ENCODE peak calls at places on chromosomes 4 and X, in four cellular contexts. M is OCI-LY7, K is fibroblast of pulmonary artery, E is mammary epithelial cell. S is an unnamed sample.

GRCh38 chrX:115264009-115264408 is 25.5 kb upstream of the LUZP4 start:
- DNase-seq in M (no peak), K (no peak), E (no peak), S (no peak)

GRCh38 chr4:189021831-189022230 is 882.6 kb downstream of the TRIML1 start:
- DNase-seq in M (no peak), K (peak), E (no peak), S (no peak)

GRCh38 chr4:183180621-183181020 is 81.6 kb downstream of the WWC2 start:
- DNase-seq in M (no peak), K (no peak), E (no peak), S (no peak)

GRCh38 chrX:150421816-150422215 is 58.7 kb downstream of the MAMLD1 start:
- DNase-seq in M (no peak), K (peak), E (no peak), S (no peak)

GRCh38 chrX:129934461-129934860 is 28.5 kb downstream of the UTP14A start:
- DNase-seq in M (no peak), K (no peak), E (no peak), S (no peak)

GRCh38 chr4:148126825-148127224 is 315.4 kb downstream of the NR3C2 start:
- DNase-seq in M (no peak), K (no peak), E (no peak), S (no peak)

GRCh38 chr4:87029356-87029755 is 94.5 kb downstream of the AFF1 start:
- DNase-seq in M (no peak), K (no peak), E (no peak), S (no peak)

GRCh38 chrX:82775426-82775825 is 732.7 kb upstream of the POU3F4 start:
- DNase-seq in M (no peak), K (no peak), E (no peak), S (no peak)

GRCh38 chrX:40278340-40279090 is 180.8 kb upstream of the BCOR start:
- DNase-seq in M (no peak), K (no peak), E (no peak), S (no peak)

GRCh38 chr4:7196731-7197130 is 4.4 kb downstream of the SORCS2 start:
- DNase-seq in M (no peak), K (no peak), E (peak), S (no peak)

GRCh38 chrX:16971694-16972093 is 25.2 kb downstream of the REPS2 start:
- DNase-seq in M (no peak), K (no peak), E (no peak), S (no peak)

GRCh38 chr4:15318621-15319348 is 109.0 kb upstream of the C1QTNF7 start:
- DNase-seq in M (no peak), K (no peak), E (no peak), S (no peak)

GRCh38 chr4:78299565-78299972 is 242.4 kb downstream of the FRAS1 start:
- DNase-seq in M (peak), K (no peak), E (no peak), S (no peak)

GRCh38 chr4:97279410-97279809 is 863.9 kb downstream of the STPG2 start:
- DNase-seq in M (no peak), K (no peak), E (no peak), S (no peak)

GRCh38 chrX:134484039-134484438 is 24.1 kb downstream of the HPRT1 start:
- DNase-seq in M (peak), K (peak), E (peak), S (peak)

GRCh38 chr4:56215901-56216300 is 171.4 kb downstream of the AASDH start:
- DNase-seq in M (no peak), K (peak), E (peak), S (no peak)

GRCh38 chrX:22116585-22117546 is 84.7 kb downstream of the PHEX start:
- DNase-seq in M (no peak), K (no peak), E (no peak), S (no peak)

GRCh38 chr4:98929341-98930267 is 671 bp upstream of the EIF4E start:
- DNase-seq in M (peak), K (peak), E (peak), S (peak)

GRCh38 chr4:98928131-98928504 is 815 bp downstream of the EIF4E start:
- DNase-seq in M (peak), K (peak), E (peak), S (peak)

GRCh38 chr4:98930311-98930865 is 1.5 kb upstream of the EIF4E start:
- DNase-seq in M (no peak), K (no peak), E (no peak), S (no peak)

GRCh38 chr4:98932539-98932938 is 3.6 kb upstream of the EIF4E start:
- DNase-seq in M (no peak), K (peak), E (peak), S (peak)

DNA sequence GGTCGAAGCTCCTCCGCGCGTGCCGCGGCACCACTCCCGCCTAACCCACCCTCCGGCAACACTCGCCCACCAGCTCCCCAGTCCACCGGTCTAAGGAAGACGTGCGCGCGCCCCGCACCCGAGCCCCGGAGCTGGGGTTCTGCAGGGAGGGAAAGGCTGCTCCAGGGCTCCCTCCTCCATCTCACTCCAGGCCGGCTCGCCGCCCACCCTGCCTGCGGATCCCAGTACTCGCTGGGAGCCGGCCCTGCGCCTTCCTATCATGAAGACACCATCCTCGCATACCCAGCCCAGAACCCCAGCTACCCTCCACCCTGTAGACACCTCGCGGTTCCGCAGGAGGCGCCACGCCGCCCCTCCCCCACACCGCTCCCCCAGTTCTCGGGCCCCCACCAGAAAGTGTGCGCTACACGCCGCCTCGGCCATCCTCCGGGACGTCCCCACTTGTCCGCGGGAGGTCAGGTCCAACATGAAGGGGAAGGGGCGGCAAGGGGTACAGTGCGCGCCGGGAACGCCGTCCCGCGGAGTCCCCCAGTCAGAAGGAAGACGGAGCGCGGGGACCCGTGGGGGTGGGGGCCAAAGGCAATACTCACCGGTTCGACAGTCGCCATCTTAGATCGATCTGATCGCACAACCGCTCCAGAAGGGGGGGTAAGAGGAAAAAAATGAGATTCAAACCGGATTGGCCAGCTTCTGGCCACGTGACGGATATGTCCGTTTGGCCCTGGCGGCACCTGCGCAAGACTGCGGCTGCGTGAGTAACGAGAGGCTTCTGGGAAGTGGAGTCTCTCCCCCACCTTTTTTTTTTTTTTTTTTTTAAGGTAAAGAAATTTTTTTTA is at the start of gene EIF4E:
- DNase-seq in M (peak), K (peak), E (peak), S (peak)
- TF ChIP-seq CTCF in M (peak), K (peak), E (peak), S (peak)

GRCh38 chrX:105314468-105314867 is 94.0 kb upstream of the TEX13A start:
- DNase-seq in M (no peak), K (peak), E (peak), S (no peak)
- H3K4me3 ChIP-seq in M (no peak), K (peak), E (peak), S (no peak)

GRCh38 chr4:18975916-18976610 is 954.5 kb upstream of the LCORL start:
- DNase-seq in M (peak), K (no peak), E (no peak), S (no peak)
- TF ChIP-seq CTCF in M (peak), K (no peak), E (no peak), S (no peak)

DNA sequence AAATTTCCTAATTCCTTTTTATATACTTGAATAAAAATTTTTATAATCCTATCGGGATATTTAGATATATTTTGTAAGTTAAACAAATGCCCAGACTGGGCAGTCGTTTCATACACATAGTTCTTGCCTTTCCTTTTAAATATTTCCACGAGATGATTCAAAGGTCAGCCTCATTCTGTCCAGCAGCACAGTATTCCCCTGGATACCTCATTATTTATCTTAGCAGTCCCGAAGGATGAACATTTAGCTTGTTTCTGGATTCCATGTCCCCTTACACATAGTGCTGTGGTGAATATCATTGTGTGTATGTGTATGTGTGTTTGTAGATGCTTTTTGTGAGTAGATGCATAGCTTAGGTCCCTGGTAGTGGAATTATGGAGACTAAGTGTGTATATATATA is 38.3 kb downstream of the RAPGEF2 start:
- DNase-seq in M (no peak), K (no peak), E (no peak), S (no peak)
- H3K4me3 ChIP-seq in M (no peak), K (no peak), E (no peak), S (no peak)